ENCODE peak calls at places on chromosome 14, in five cellular contexts. T is fibroblast of pulmonary artery; V is AG04450; Z is hypothalamus; K is activated T-cell treated with anti-CD3 and anti-CD28 coated beads, Interleukin-2, amount 50 U/mL, for 72 hours. H is an unnamed sample.

GRCh38 chr14:23669441-23669840 is 33.3 kb downstream of the DHRS2 start:
- DNase-seq in Z (no peak), V (no peak), K (no peak), T (no peak), H (no peak)

GRCh38 chr14:95183082-95183481 is 25.8 kb upstream of the DICER1 start:
- DNase-seq in Z (no peak), V (no peak), K (no peak), T (no peak), H (no peak)

GRCh38 chr14:71119075-71119474 is 211.8 kb downstream of the PCNX1 start:
- DNase-seq in T (peak), K (peak), V (no peak), Z (no peak), H (no peak)

GRCh38 chr14:93044601-93045000 is 71.1 kb downstream of the ITPK1 start:
- DNase-seq in K (no peak), T (no peak), V (no peak), Z (no peak), H (no peak)

GRCh38 chr14:56581041-56581727 is 1.6 kb downstream of the TMEM260 start:
- DNase-seq in Z (no peak), V (no peak), K (no peak), T (no peak), H (peak)

GRCh38 chr14:94659953-94660946 is 48.1 kb downstream of the SERPINA3 start:
- DNase-seq in K (no peak), V (no peak), T (no peak), Z (no peak), H (no peak)

GRCh38 chr14:37595809-37596595 is 573 bp downstream of the TTC6 start:
- DNase-seq in Z (no peak), V (no peak), K (peak), T (no peak), H (peak)

GRCh38 chr14:23005451-23005850 is 4.5 kb downstream of the C14orf93 start:
- DNase-seq in Z (no peak), T (no peak), V (no peak), K (no peak), H (no peak)

GRCh38 chr14:85537526-85537925 is 7.6 kb downstream of the FLRT2 start:
- DNase-seq in Z (no peak), V (no peak), K (no peak), T (no peak), H (no peak)

GRCh38 chr14:98623806-98624430 is 648.1 kb downstream of the BCL11B start:
- DNase-seq in K (no peak), T (no peak), V (no peak), Z (no peak), H (no peak)

GRCh38 chr14:102891556-102891955 is 30.9 kb upstream of the AMN start:
- DNase-seq in T (peak), K (no peak), Z (no peak), V (peak), H (no peak)

GRCh38 chr14:54136894-54137665 is 180.5 kb upstream of the BMP4 start:
- DNase-seq in K (no peak), T (no peak), Z (no peak), V (no peak), H (no peak)

GRCh38 chr14:92905667-92906066 is 17.3 kb upstream of the CHGA start:
- DNase-seq in V (no peak), T (no peak), Z (no peak), K (no peak), H (no peak)

GRCh38 chr14:65277027-65277426 is 135.5 kb upstream of the FUT8 start:
- DNase-seq in K (peak), Z (no peak), T (no peak), V (no peak), H (no peak)

GRCh38 chr14:91872011-91872476 is 4.7 kb upstream of the TC2N start:
- DNase-seq in V (no peak), K (peak), Z (no peak), T (peak), H (no peak)

GRCh38 chr14:100629098-100629497 is 41.9 kb upstream of the BEGAIN start:
- DNase-seq in V (no peak), K (no peak), T (no peak), Z (no peak), H (no peak)

GRCh38 chr14:72677664-72678063 is 216.2 kb downstream of the DPF3 start:
- DNase-seq in V (no peak), K (no peak), T (no peak), Z (no peak), H (no peak)

GRCh38 chr14:101017209-101017608 is 113.7 kb upstream of the RTL1 start:
- DNase-seq in T (peak), V (no peak), K (no peak), Z (no peak), H (no peak)